ENCODE peak calls at places on chromosomes 5 and 9, in five cellular contexts. K, Z, A, W and Q are unnamed samples.

GRCh38 chr9:12695474-12695873 is 2.3 kb downstream of the TYRP1 start:
- DNase-seq in W (no peak), Z (peak; percentile 30), K (no peak), A (no peak), Q (no peak)

GRCh38 chr5:171852255-171852681 is 66.7 kb downstream of the SMIM23 start:
- DNase-seq in W (no peak), A (no peak), Z (no peak), K (peak; percentile 27), Q (no peak)

GRCh38 chr9:129889936-129890717 is 54.9 kb downstream of the USP20 start:
- DNase-seq in K (peak; percentile 56), W (no peak), Z (no peak), A (no peak), Q (no peak)

GRCh38 chr5:128572546-128573339 is 34.7 kb upstream of the FBN2 start:
- DNase-seq in W (peak; percentile 69), K (no peak), Z (no peak), A (no peak), Q (no peak)

GRCh38 chr9:82987790-82988189 is 75.2 kb downstream of the RASEF start:
- DNase-seq in Z (no peak), A (no peak), W (no peak), K (no peak), Q (no peak)

GRCh38 chr9:134592018-134592818 is 49.4 kb upstream of the COL5A1 start:
- DNase-seq in Z (peak; percentile 73), W (peak; percentile 83), K (no peak), A (no peak), Q (no peak)

GRCh38 chr5:53179681-53180080 is 70.1 kb upstream of the MOCS2 start:
- DNase-seq in A (no peak), W (no peak), K (no peak), Z (no peak), Q (no peak)

GRCh38 chr9:120924698-120925534 is 1.7 kb downstream of the TRAF1 start:
- DNase-seq in A (no peak), K (no peak), W (peak; percentile 35), Z (no peak), Q (no peak)

GRCh38 chr5:1246711-1247431 is 21.7 kb downstream of the SLC6A18 start:
- DNase-seq in K (peak; percentile 93), Z (no peak), A (no peak), W (no peak), Q (peak; percentile 78)

GRCh38 chr5:153629027-153629426 is 138.6 kb downstream of the GRIA1 start:
- DNase-seq in A (peak; percentile 26), K (peak; percentile 58), W (peak; percentile 97), Z (no peak), Q (no peak)
- H3K4me1 ChIP-seq in A (peaks cover 16% of the 10 kb centered on the region), K (peaks cover 21% of the 10 kb centered on the region), W (peaks cover 8% of the 10 kb centered on the region), Z (no peaks in the 10 kb centered on the region), Q (no peaks in the 10 kb centered on the region)

GRCh38 chr5:180071418-180072255 is at the start of gene RNF130:
- DNase-seq in Z (peak; percentile 92), W (peak; percentile 88), K (peak; percentile 97), A (peak; percentile 77), Q (peak; percentile 97)

GRCh38 chr5:180069589-180070247 is 1.8 kb downstream of the RNF130 start:
- DNase-seq in W (no peak), Z (peak; percentile 45), K (peak; percentile 79), A (no peak), Q (no peak)

GRCh38 chr5:180070726-180071417 is 687 bp downstream of the RNF130 start:
- DNase-seq in W (peak; percentile 55), Z (peak; percentile 33), A (no peak), K (peak; percentile 54), Q (no peak)

GRCh38 chr5:180067986-180068385 is 3.6 kb downstream of the RNF130 start:
- DNase-seq in W (no peak), K (peak; percentile 47), A (no peak), Z (no peak), Q (no peak)

GRCh38 chr5:180068519-180069090 is 3.0 kb downstream of the RNF130 start:
- DNase-seq in W (no peak), A (no peak), Z (no peak), K (no peak), Q (no peak)
- H3K4me3 ChIP-seq in W (no peak overlapping the region), A (no peak overlapping the region), Z (no peak overlapping the region), K (peak overlapping the region; percentile 86), Q (no peak overlapping the region)

GRCh38 chr5:126490167-126490937 is 67.1 kb downstream of the GRAMD2B start:
- DNase-seq in W (no peak), A (no peak), K (peak; percentile 79), Z (no peak), Q (no peak)
- TF ChIP-seq CTCF in W (no peak), A (peak; percentile 9), K (peak; percentile 22), Z (no peak), Q (peak; percentile 5)

DNA sequence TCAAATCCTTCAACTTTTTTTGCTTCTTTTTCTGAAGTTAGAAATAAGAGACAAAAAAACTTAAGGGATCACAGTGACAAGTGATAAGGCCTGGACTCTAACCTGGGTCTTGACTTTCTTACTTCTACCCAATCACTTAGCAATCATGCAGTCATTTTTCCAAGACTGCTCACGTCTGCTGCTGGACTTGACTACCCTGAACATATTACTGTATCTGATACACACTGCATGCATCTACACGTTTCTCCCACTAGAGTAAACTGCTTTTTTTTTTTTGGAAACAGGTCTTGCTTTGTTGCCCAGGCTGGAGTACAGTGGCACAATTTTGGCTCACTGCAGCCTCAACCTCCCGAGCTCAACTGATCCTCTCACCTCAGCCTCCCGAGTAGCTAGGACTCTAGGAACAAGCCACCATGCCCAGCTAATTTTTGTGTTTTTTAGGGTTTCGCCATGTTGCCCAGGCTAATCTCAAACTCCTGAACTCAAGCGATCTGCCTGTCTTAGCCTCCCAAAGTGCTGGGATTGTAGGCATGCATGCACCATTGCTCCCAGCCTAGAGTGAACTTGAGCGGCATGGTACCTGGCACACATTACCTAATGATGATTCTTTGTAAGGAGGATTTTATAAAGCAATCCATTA is 7.4 kb downstream of the PLIN2 start:
- DNase-seq in A (no peak), W (no peak), Z (no peak), K (no peak), Q (no peak)
- H3K4me1 ChIP-seq in A (peaks cover 29% of the 10 kb centered on the region), W (peaks cover 9% of the 10 kb centered on the region), Z (peaks cover 63% of the 10 kb centered on the region), K (peaks cover 7% of the 10 kb centered on the region), Q (no peaks in the 10 kb centered on the region)